ENCODE peak calls at places on chromosome 14, in seven cellular contexts. One of them, this sample, is unnamed.

GRCh38 chr14:92540472-92541048 is 27.0 kb downstream of the RIN3 start:
- DNase-seq in bronchial epithelial cell: peak; percentile 92
- DNase-seq in tibial artery: peak; percentile 96
- DNase-seq in right lobe of liver: peak; percentile 92
- DNase-seq in prostate gland: peak; percentile 76
- DNase-seq in heart right ventricle: peak; percentile 94
- DNase-seq in GM23248: peak; percentile 99
- DNase-seq in this sample: peak; percentile 68

GRCh38 chr14:74583689-74584434 is 28.2 kb downstream of the LTBP2 start:
- DNase-seq in heart right ventricle: no peak
- DNase-seq in tibial artery: no peak
- DNase-seq in bronchial epithelial cell: peak; percentile 95
- DNase-seq in prostate gland: no peak
- DNase-seq in GM23248: peak; percentile 95
- DNase-seq in right lobe of liver: no peak
- DNase-seq in this sample: no peak

GRCh38 chr14:20428802-20429201 is 7.2 kb downstream of the KLHL33 start:
- DNase-seq in heart right ventricle: no peak
- DNase-seq in tibial artery: no peak
- DNase-seq in GM23248: no peak
- DNase-seq in prostate gland: no peak
- DNase-seq in bronchial epithelial cell: no peak
- DNase-seq in right lobe of liver: no peak
- DNase-seq in this sample: no peak

GRCh38 chr14:76500011-76500410 is 124.1 kb downstream of the ESRRB start:
- DNase-seq in GM23248: peak; percentile 74
- DNase-seq in right lobe of liver: no peak
- DNase-seq in prostate gland: no peak
- DNase-seq in bronchial epithelial cell: peak; percentile 7
- DNase-seq in tibial artery: no peak
- DNase-seq in heart right ventricle: peak; percentile 30
- DNase-seq in this sample: peak; percentile 74

GRCh38 chr14:84442481-84442880 is 1087.5 kb upstream of the FLRT2 start:
- DNase-seq in right lobe of liver: no peak
- DNase-seq in GM23248: no peak
- DNase-seq in bronchial epithelial cell: no peak
- DNase-seq in heart right ventricle: no peak
- DNase-seq in tibial artery: no peak
- DNase-seq in prostate gland: peak; percentile 32
- DNase-seq in this sample: no peak

GRCh38 chr14:35197015-35197414 is 74.7 kb downstream of the PRORP start:
- DNase-seq in right lobe of liver: no peak
- DNase-seq in tibial artery: no peak
- DNase-seq in GM23248: peak; percentile 63
- DNase-seq in heart right ventricle: no peak
- DNase-seq in bronchial epithelial cell: peak; percentile 91
- DNase-seq in prostate gland: no peak
- DNase-seq in this sample: no peak

GRCh38 chr14:61380984-61381383 is 59.6 kb downstream of the PRKCH start:
- DNase-seq in bronchial epithelial cell: peak; percentile 12
- DNase-seq in tibial artery: no peak
- DNase-seq in GM23248: no peak
- DNase-seq in right lobe of liver: no peak
- DNase-seq in prostate gland: no peak
- DNase-seq in heart right ventricle: no peak
- DNase-seq in this sample: no peak

GRCh38 chr14:106436310-106436905 is 910.0 kb downstream of the TMEM121 start:
- DNase-seq in tibial artery: no peak
- DNase-seq in GM23248: peak; percentile 9
- DNase-seq in bronchial epithelial cell: no peak
- DNase-seq in right lobe of liver: peak; percentile 60
- DNase-seq in prostate gland: no peak
- DNase-seq in heart right ventricle: no peak
- DNase-seq in this sample: peak; percentile 52

GRCh38 chr14:21825147-21825743 is 151.6 kb upstream of the OR4E1 start:
- DNase-seq in prostate gland: no peak
- DNase-seq in bronchial epithelial cell: peak; percentile 62
- DNase-seq in tibial artery: no peak
- DNase-seq in right lobe of liver: no peak
- DNase-seq in GM23248: peak; percentile 8
- DNase-seq in heart right ventricle: no peak
- DNase-seq in this sample: no peak

GRCh38 chr14:93939304-93940229 is 12.4 kb downstream of the FAM181A start:
- DNase-seq in prostate gland: peak; percentile 39
- DNase-seq in bronchial epithelial cell: peak; percentile 56
- DNase-seq in heart right ventricle: peak; percentile 72
- DNase-seq in GM23248: peak; percentile 76
- DNase-seq in right lobe of liver: peak; percentile 85
- DNase-seq in tibial artery: peak; percentile 76
- DNase-seq in this sample: peak; percentile 73

GRCh38 chr14:24398943-24399801 is at the start of gene NYNRIN:
- DNase-seq in right lobe of liver: peak; percentile 61
- DNase-seq in prostate gland: no peak
- DNase-seq in GM23248: peak; percentile 58
- DNase-seq in heart right ventricle: no peak
- DNase-seq in bronchial epithelial cell: no peak
- DNase-seq in tibial artery: peak; percentile 50
- DNase-seq in this sample: no peak

GRCh38 chr14:92783813-92784431 is 10.2 kb upstream of the GOLGA5 start:
- DNase-seq in heart right ventricle: peak; percentile 44
- DNase-seq in tibial artery: peak; percentile 25
- DNase-seq in bronchial epithelial cell: peak; percentile 69
- DNase-seq in prostate gland: peak; percentile 54
- DNase-seq in right lobe of liver: no peak
- DNase-seq in GM23248: peak; percentile 68
- DNase-seq in this sample: peak; percentile 56

GRCh38 chr14:72916174-72916573 is 10.1 kb upstream of the DCAF4 start:
- DNase-seq in right lobe of liver: no peak
- DNase-seq in prostate gland: no peak
- DNase-seq in heart right ventricle: no peak
- DNase-seq in bronchial epithelial cell: peak; percentile 60
- DNase-seq in GM23248: peak; percentile 40
- DNase-seq in tibial artery: no peak
- DNase-seq in this sample: no peak

GRCh38 chr14:70782361-70782760 is 27.0 kb downstream of the MAP3K9 start:
- DNase-seq in tibial artery: no peak
- DNase-seq in bronchial epithelial cell: peak; percentile 100
- DNase-seq in heart right ventricle: no peak
- DNase-seq in right lobe of liver: no peak
- DNase-seq in prostate gland: no peak
- DNase-seq in GM23248: peak; percentile 73
- DNase-seq in this sample: no peak

GRCh38 chr14:85439696-85440328 is 90.1 kb upstream of the FLRT2 start:
- DNase-seq in bronchial epithelial cell: peak; percentile 94
- DNase-seq in tibial artery: no peak
- DNase-seq in heart right ventricle: no peak
- DNase-seq in prostate gland: no peak
- DNase-seq in right lobe of liver: no peak
- DNase-seq in GM23248: peak; percentile 57
- DNase-seq in this sample: peak; percentile 82

GRCh38 chr14:34078117-34078743 is 127.4 kb upstream of the EGLN3 start:
- DNase-seq in prostate gland: no peak
- DNase-seq in right lobe of liver: no peak
- DNase-seq in heart right ventricle: no peak
- DNase-seq in bronchial epithelial cell: peak; percentile 56
- DNase-seq in GM23248: no peak
- DNase-seq in tibial artery: no peak
- DNase-seq in this sample: no peak

GRCh38 chr14:91317381-91318313 is 73.1 kb upstream of the GPR68 start:
- DNase-seq in GM23248: peak; percentile 21
- DNase-seq in bronchial epithelial cell: peak; percentile 65
- DNase-seq in heart right ventricle: peak; percentile 71
- DNase-seq in tibial artery: peak; percentile 42
- DNase-seq in prostate gland: peak; percentile 81
- DNase-seq in right lobe of liver: peak; percentile 61
- DNase-seq in this sample: no peak

GRCh38 chr14:100120522-100121269 is 38.7 kb downstream of the DEGS2 start:
- DNase-seq in right lobe of liver: no peak
- DNase-seq in GM23248: no peak
- DNase-seq in prostate gland: no peak
- DNase-seq in heart right ventricle: no peak
- DNase-seq in tibial artery: no peak
- DNase-seq in bronchial epithelial cell: no peak
- DNase-seq in this sample: no peak

GRCh38 chr14:72745991-72746980 is 147.6 kb downstream of the DPF3 start:
- DNase-seq in bronchial epithelial cell: peak; percentile 1
- DNase-seq in right lobe of liver: no peak
- DNase-seq in tibial artery: no peak
- DNase-seq in GM23248: peak; percentile 89
- DNase-seq in prostate gland: peak; percentile 2
- DNase-seq in heart right ventricle: no peak
- DNase-seq in this sample: no peak

GRCh38 chr14:56730468-56731145 is 79.7 kb downstream of the OTX2 start:
- DNase-seq in right lobe of liver: no peak
- DNase-seq in prostate gland: no peak
- DNase-seq in GM23248: no peak
- DNase-seq in bronchial epithelial cell: no peak
- DNase-seq in tibial artery: no peak
- DNase-seq in heart right ventricle: no peak
- DNase-seq in this sample: no peak

GRCh38 chr14:56733396-56733795 is 76.9 kb downstream of the OTX2 start:
- DNase-seq in bronchial epithelial cell: no peak
- DNase-seq in tibial artery: no peak
- DNase-seq in GM23248: no peak
- DNase-seq in heart right ventricle: no peak
- DNase-seq in right lobe of liver: no peak
- DNase-seq in prostate gland: no peak
- DNase-seq in this sample: no peak

DNA sequence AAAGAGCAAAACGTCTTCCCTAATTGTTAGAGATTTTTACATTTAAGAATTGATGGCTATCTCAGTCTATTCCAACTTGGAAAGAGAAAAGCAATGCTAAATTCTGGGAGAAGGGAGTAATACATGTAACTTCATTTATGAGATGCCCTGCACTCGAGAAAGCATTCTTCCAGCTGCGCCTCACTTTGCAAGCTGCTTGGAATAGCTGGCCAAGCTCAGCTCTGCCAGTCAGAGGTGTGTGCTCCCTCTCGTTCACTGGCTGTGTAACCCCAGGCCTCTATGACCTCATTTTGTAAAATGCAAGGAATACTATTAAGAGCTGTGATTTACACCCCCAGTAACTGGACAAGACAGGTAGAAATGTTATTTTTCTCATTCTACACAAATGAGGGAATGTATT is 79.1 kb downstream of the OTX2 start:
- DNase-seq in right lobe of liver: no peak
- DNase-seq in prostate gland: no peak
- DNase-seq in bronchial epithelial cell: no peak
- DNase-seq in tibial artery: no peak
- DNase-seq in GM23248: no peak
- DNase-seq in heart right ventricle: no peak
- DNase-seq in this sample: no peak
- H3K27me3 ChIP-seq in right lobe of liver: no peaks in the 10 kb centered on the region
- H3K27me3 ChIP-seq in prostate gland: no peaks in the 10 kb centered on the region
- H3K27me3 ChIP-seq in bronchial epithelial cell: no peaks in the 10 kb centered on the region
- H3K27me3 ChIP-seq in tibial artery: peaks cover 9% of the 10 kb centered on the region
- H3K27me3 ChIP-seq in GM23248: no peaks in the 10 kb centered on the region
- H3K27me3 ChIP-seq in heart right ventricle: peaks cover 44% of the 10 kb centered on the region
- H3K27me3 ChIP-seq in this sample: peaks cover 21% of the 10 kb centered on the region

DNA sequence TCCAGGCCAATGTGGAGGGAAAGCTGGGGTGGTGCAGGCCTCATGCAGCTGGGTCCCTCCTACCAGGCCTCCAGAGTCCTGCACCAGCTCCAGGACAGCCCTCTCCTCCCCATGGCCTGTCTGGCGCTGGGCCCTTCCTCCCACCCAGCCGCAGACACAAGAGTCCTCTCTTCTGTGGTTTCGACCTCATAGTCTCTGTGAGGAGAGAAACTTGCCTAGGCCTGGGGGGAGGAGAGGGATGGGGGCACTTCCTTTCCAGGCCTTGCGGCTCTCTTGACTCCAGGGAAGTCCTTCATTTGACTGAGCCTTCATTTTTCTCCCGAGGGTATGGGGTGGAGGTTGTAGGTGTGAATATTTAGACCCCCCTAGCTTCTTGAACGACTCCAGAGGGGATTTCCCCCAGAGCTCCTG is 2.3 kb downstream of the MMP14 start:
- DNase-seq in heart right ventricle: peak; percentile 23
- DNase-seq in bronchial epithelial cell: peak; percentile 44
- DNase-seq in GM23248: peak; percentile 79
- DNase-seq in tibial artery: no peak
- DNase-seq in prostate gland: no peak
- DNase-seq in right lobe of liver: no peak
- DNase-seq in this sample: peak; percentile 61
- H3K4me3 ChIP-seq in heart right ventricle: peak overlapping the region; percentile 89
- H3K4me3 ChIP-seq in bronchial epithelial cell: peak overlapping the region; percentile 68
- H3K4me3 ChIP-seq in GM23248: peak overlapping the region; percentile 88
- H3K4me3 ChIP-seq in tibial artery: peak overlapping the region; percentile 85
- H3K4me3 ChIP-seq in prostate gland: peak overlapping the region; percentile 82
- H3K4me3 ChIP-seq in right lobe of liver: peak overlapping the region; percentile 82
- H3K4me3 ChIP-seq in this sample: peak overlapping the region; percentile 69

GRCh38 chr14:55764784-55765183 is 184.8 kb downstream of the KTN1 start:
- DNase-seq in bronchial epithelial cell: no peak
- DNase-seq in right lobe of liver: no peak
- DNase-seq in prostate gland: no peak
- DNase-seq in heart right ventricle: no peak
- DNase-seq in tibial artery: no peak
- DNase-seq in GM23248: no peak
- DNase-seq in this sample: no peak

GRCh38 chr14:55756078-55756477 is 176.1 kb downstream of the KTN1 start:
- DNase-seq in heart right ventricle: no peak
- DNase-seq in bronchial epithelial cell: no peak
- DNase-seq in right lobe of liver: no peak
- DNase-seq in tibial artery: no peak
- DNase-seq in prostate gland: no peak
- DNase-seq in GM23248: no peak
- DNase-seq in this sample: no peak

GRCh38 chr14:55756563-55756962 is 176.6 kb downstream of the KTN1 start:
- DNase-seq in prostate gland: no peak
- DNase-seq in bronchial epithelial cell: no peak
- DNase-seq in heart right ventricle: no peak
- DNase-seq in right lobe of liver: no peak
- DNase-seq in GM23248: no peak
- DNase-seq in tibial artery: no peak
- DNase-seq in this sample: no peak

GRCh38 chr14:55762595-55763232 is 182.7 kb downstream of the KTN1 start:
- DNase-seq in GM23248: no peak
- DNase-seq in tibial artery: no peak
- DNase-seq in right lobe of liver: no peak
- DNase-seq in heart right ventricle: no peak
- DNase-seq in bronchial epithelial cell: no peak
- DNase-seq in prostate gland: no peak
- DNase-seq in this sample: no peak

GRCh38 chr14:55760801-55761200 is 180.8 kb downstream of the KTN1 start:
- DNase-seq in tibial artery: no peak
- DNase-seq in GM23248: no peak
- DNase-seq in bronchial epithelial cell: no peak
- DNase-seq in heart right ventricle: no peak
- DNase-seq in prostate gland: no peak
- DNase-seq in right lobe of liver: no peak
- DNase-seq in this sample: no peak
- H3K27me3 ChIP-seq in tibial artery: no peaks in the 10 kb centered on the region
- H3K27me3 ChIP-seq in GM23248: no peaks in the 10 kb centered on the region
- H3K27me3 ChIP-seq in bronchial epithelial cell: no peaks in the 10 kb centered on the region
- H3K27me3 ChIP-seq in heart right ventricle: no peaks in the 10 kb centered on the region
- H3K27me3 ChIP-seq in prostate gland: no peaks in the 10 kb centered on the region
- H3K27me3 ChIP-seq in right lobe of liver: no peaks in the 10 kb centered on the region
- H3K27me3 ChIP-seq in this sample: peaks cover 3% of the 10 kb centered on the region

DNA sequence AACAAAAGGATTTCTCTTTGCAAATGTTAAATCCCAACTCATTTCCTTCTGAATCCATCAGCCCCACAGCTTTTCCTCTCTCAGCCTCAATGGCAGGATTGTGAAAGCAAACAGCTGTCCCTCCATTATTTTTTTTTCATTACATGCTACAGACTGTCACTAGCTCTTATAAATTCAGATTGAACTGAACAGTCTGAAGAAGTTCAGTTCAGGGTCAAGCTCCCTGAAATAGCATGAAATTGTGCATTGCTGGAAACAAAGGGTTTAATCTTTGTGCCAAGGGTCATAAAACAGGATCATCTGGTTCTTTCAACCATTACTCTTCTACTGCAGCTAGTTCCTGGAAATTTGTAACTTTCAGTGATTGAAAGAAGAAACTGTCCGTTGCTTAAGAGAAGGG is 246.5 kb downstream of the RPL10L start:
- DNase-seq in tibial artery: no peak
- DNase-seq in prostate gland: no peak
- DNase-seq in GM23248: no peak
- DNase-seq in bronchial epithelial cell: peak; percentile 7
- DNase-seq in right lobe of liver: no peak
- DNase-seq in heart right ventricle: no peak
- DNase-seq in this sample: no peak
- H3K4me3 ChIP-seq in tibial artery: no peak overlapping the region
- H3K4me3 ChIP-seq in prostate gland: no peak overlapping the region
- H3K4me3 ChIP-seq in GM23248: no peak overlapping the region
- H3K4me3 ChIP-seq in bronchial epithelial cell: no peak overlapping the region
- H3K4me3 ChIP-seq in right lobe of liver: no peak overlapping the region
- H3K4me3 ChIP-seq in heart right ventricle: no peak overlapping the region
- H3K4me3 ChIP-seq in this sample: no peak overlapping the region